ENCODE peak calls at places on chromosomes 11 and 22, in four cellular contexts. One of them, this sample, is unnamed.
A peak's percentile ranks its signal among the peaks of the same experiment; 100 is the strongest.

GRCh38 chr11:69729252-69729651 is 25.4 kb upstream of the FGF19 start:
- DNase-seq in MV-4-11: no peak
- DNase-seq in H9: no peak
- DNase-seq in posterior vena cava: no peak
- DNase-seq in this sample: no peak

GRCh38 chr11:128045094-128045725 is 542.1 kb downstream of the ETS1 start:
- DNase-seq in H9: no peak
- DNase-seq in MV-4-11: peak; percentile 26
- DNase-seq in posterior vena cava: no peak
- DNase-seq in this sample: no peak

GRCh38 chr11:70489276-70489675 is 90.9 kb downstream of the CTTN start:
- DNase-seq in posterior vena cava: no peak
- DNase-seq in H9: no peak
- DNase-seq in MV-4-11: no peak
- DNase-seq in this sample: no peak

GRCh38 chr11:74397531-74398243 is 546 bp downstream of the PGM2L1 start:
- DNase-seq in MV-4-11: peak; percentile 36
- DNase-seq in posterior vena cava: peak; percentile 83
- DNase-seq in H9: peak; percentile 45
- DNase-seq in this sample: peak; percentile 50

GRCh38 chr11:1020211-1020905 is 16.2 kb downstream of the MUC6 start:
- DNase-seq in posterior vena cava: no peak
- DNase-seq in MV-4-11: no peak
- DNase-seq in H9: no peak
- DNase-seq in this sample: no peak

GRCh38 chr11:129192150-129192549 is at the start of gene ARHGAP32:
- DNase-seq in MV-4-11: no peak
- DNase-seq in H9: no peak
- DNase-seq in posterior vena cava: no peak
- DNase-seq in this sample: no peak

GRCh38 chr11:8649361-8649760 is 33.1 kb downstream of the TRIM66 start:
- DNase-seq in MV-4-11: no peak
- DNase-seq in posterior vena cava: no peak
- DNase-seq in H9: no peak
- DNase-seq in this sample: no peak

GRCh38 chr11:2940930-2941821 is 12.0 kb upstream of the PHLDA2 start:
- DNase-seq in posterior vena cava: no peak
- DNase-seq in H9: no peak
- DNase-seq in MV-4-11: no peak
- DNase-seq in this sample: peak; percentile 73

GRCh38 chr11:33001281-33001680 is 14.4 kb upstream of the DEPDC7 start:
- DNase-seq in H9: no peak
- DNase-seq in posterior vena cava: no peak
- DNase-seq in MV-4-11: no peak
- DNase-seq in this sample: no peak

GRCh38 chr11:128297805-128298204 is 289.6 kb downstream of the ETS1 start:
- DNase-seq in posterior vena cava: no peak
- DNase-seq in H9: no peak
- DNase-seq in MV-4-11: no peak
- DNase-seq in this sample: no peak

GRCh38 chr11:69447786-69448185 is 33.7 kb upstream of the LINC01488 start:
- DNase-seq in MV-4-11: no peak
- DNase-seq in posterior vena cava: peak; percentile 44
- DNase-seq in H9: no peak
- DNase-seq in this sample: no peak

GRCh38 chr22:37843746-37844089 is 416 bp downstream of the ANKRD54 start:
- DNase-seq in H9: no peak
- DNase-seq in posterior vena cava: no peak
- DNase-seq in MV-4-11: peak; percentile 46
- DNase-seq in this sample: peak; percentile 16

GRCh38 chr11:100735949-100736675 is 49.0 kb downstream of the ARHGAP42 start:
- DNase-seq in posterior vena cava: no peak
- DNase-seq in MV-4-11: no peak
- DNase-seq in H9: no peak
- DNase-seq in this sample: no peak

GRCh38 chr22:37133304-37134018 is 16.3 kb downstream of the IL2RB start:
- DNase-seq in posterior vena cava: no peak
- DNase-seq in MV-4-11: no peak
- DNase-seq in H9: no peak
- DNase-seq in this sample: no peak

GRCh38 chr11:33692013-33692504 is 8.6 kb downstream of the C11orf91 start:
- DNase-seq in H9: no peak
- DNase-seq in posterior vena cava: peak; percentile 90
- DNase-seq in MV-4-11: peak; percentile 4
- DNase-seq in this sample: peak; percentile 89

GRCh38 chr11:70606248-70606950 is 208.1 kb downstream of the CTTN start:
- DNase-seq in MV-4-11: peak; percentile 36
- DNase-seq in posterior vena cava: no peak
- DNase-seq in H9: no peak
- DNase-seq in this sample: no peak

GRCh38 chr11:20156280-20156875 is 3.9 kb downstream of the DBX1 start:
- DNase-seq in MV-4-11: no peak
- DNase-seq in H9: peak; percentile 86
- DNase-seq in posterior vena cava: no peak
- DNase-seq in this sample: no peak

GRCh38 chr11:91790346-91790745 is 434.3 kb upstream of the FAT3 start:
- DNase-seq in posterior vena cava: no peak
- DNase-seq in H9: no peak
- DNase-seq in MV-4-11: no peak
- DNase-seq in this sample: no peak

GRCh38 chr11:35845860-35846259 is 98.0 kb upstream of the LDLRAD3 start:
- DNase-seq in posterior vena cava: no peak
- DNase-seq in MV-4-11: no peak
- DNase-seq in H9: no peak
- DNase-seq in this sample: no peak

GRCh38 chr11:61893981-61894380 is 2.6 kb upstream of the FADS3 start:
- DNase-seq in MV-4-11: peak; percentile 8
- DNase-seq in H9: no peak
- DNase-seq in posterior vena cava: no peak
- DNase-seq in this sample: no peak

GRCh38 chr11:105618343-105618955 is 8.6 kb downstream of the GRIA4 start:
- DNase-seq in H9: no peak
- DNase-seq in posterior vena cava: no peak
- DNase-seq in MV-4-11: no peak
- DNase-seq in this sample: no peak

GRCh38 chr11:47245586-47246357 is 2.8 kb downstream of the ACP2 start:
- DNase-seq in MV-4-11: no peak
- DNase-seq in H9: no peak
- DNase-seq in posterior vena cava: no peak
- DNase-seq in this sample: no peak

GRCh38 chr11:70482529-70482917 is 84.2 kb downstream of the CTTN start:
- DNase-seq in H9: no peak
- DNase-seq in MV-4-11: no peak
- DNase-seq in posterior vena cava: peak; percentile 64
- DNase-seq in this sample: no peak

GRCh38 chr11:72676874-72677341 is 2.7 kb upstream of the PDE2A start:
- DNase-seq in H9: peak; percentile 94
- DNase-seq in posterior vena cava: peak; percentile 90
- DNase-seq in MV-4-11: peak; percentile 35
- DNase-seq in this sample: peak; percentile 65

GRCh38 chr11:60887531-60887930 is 18.9 kb downstream of the PRPF19 start:
- DNase-seq in MV-4-11: peak; percentile 31
- DNase-seq in posterior vena cava: no peak
- DNase-seq in H9: peak; percentile 58
- DNase-seq in this sample: peak; percentile 32

GRCh38 chr11:59437770-59438169 is 1.5 kb downstream of the OR5A1 start:
- DNase-seq in H9: peak; percentile 44
- DNase-seq in posterior vena cava: no peak
- DNase-seq in MV-4-11: no peak
- DNase-seq in this sample: no peak

GRCh38 chr11:70040452-70040851 is 37.7 kb upstream of the ANO1 start:
- DNase-seq in MV-4-11: no peak
- DNase-seq in H9: peak; percentile 6
- DNase-seq in posterior vena cava: no peak
- DNase-seq in this sample: no peak

GRCh38 chr11:104731890-104732289 is 166.4 kb downstream of the CASP12 start:
- DNase-seq in MV-4-11: no peak
- DNase-seq in posterior vena cava: no peak
- DNase-seq in H9: no peak
- DNase-seq in this sample: no peak

GRCh38 chr22:27378343-27378800 is 423.2 kb downstream of the MN1 start:
- DNase-seq in H9: no peak
- DNase-seq in posterior vena cava: no peak
- DNase-seq in MV-4-11: no peak
- DNase-seq in this sample: no peak

GRCh38 chr22:46803031-46803880 is 40.8 kb downstream of the TBC1D22A start:
- DNase-seq in MV-4-11: no peak
- DNase-seq in H9: peak; percentile 79
- DNase-seq in posterior vena cava: no peak
- DNase-seq in this sample: peak; percentile 21

GRCh38 chr11:30749268-30749667 is 163.1 kb upstream of the MPPED2 start:
- DNase-seq in MV-4-11: no peak
- DNase-seq in posterior vena cava: no peak
- DNase-seq in H9: no peak
- DNase-seq in this sample: no peak

GRCh38 chr11:131253142-131253884 is 117.1 kb upstream of the NTM start:
- DNase-seq in MV-4-11: no peak
- DNase-seq in posterior vena cava: no peak
- DNase-seq in H9: peak; percentile 75
- DNase-seq in this sample: no peak

GRCh38 chr11:119756169-119756568 is 27.2 kb upstream of the NECTIN1 start:
- DNase-seq in posterior vena cava: peak; percentile 24
- DNase-seq in MV-4-11: no peak
- DNase-seq in H9: no peak
- DNase-seq in this sample: no peak

GRCh38 chr22:17785185-17786184 is 11.2 kb upstream of the BID start:
- DNase-seq in MV-4-11: peak; percentile 21
- DNase-seq in H9: peak; percentile 88
- DNase-seq in posterior vena cava: no peak
- DNase-seq in this sample: peak; percentile 50

GRCh38 chr11:130624946-130625345 is 176.5 kb downstream of the ADAMTS15 start:
- DNase-seq in posterior vena cava: no peak
- DNase-seq in MV-4-11: no peak
- DNase-seq in H9: no peak
- DNase-seq in this sample: no peak

GRCh38 chr11:84965484-84965883 is 661.7 kb downstream of the DLG2 start:
- DNase-seq in MV-4-11: no peak
- DNase-seq in H9: no peak
- DNase-seq in posterior vena cava: no peak
- DNase-seq in this sample: no peak

GRCh38 chr22:20652130-20652529 is 121.8 kb upstream of the SERPIND1 start:
- DNase-seq in MV-4-11: no peak
- DNase-seq in posterior vena cava: no peak
- DNase-seq in H9: no peak
- DNase-seq in this sample: peak; percentile 3

GRCh38 chr11:35049906-35050531 is 89.0 kb upstream of the CD44 start:
- DNase-seq in MV-4-11: peak; percentile 37
- DNase-seq in H9: no peak
- DNase-seq in posterior vena cava: no peak
- DNase-seq in this sample: no peak

This sample was measured in mucosa of gallbladder.